ENCODE peak calls at places on chromosomes 4 and X, in six cellular contexts. U is stromal cell of bone marrow; X is astrocyte; M is GM20000; H is glomerular endothelial cell; K is stimulated activated CD4-positive, alpha-beta T cell treated with anti-CD3 and anti-CD28 coated beads, Interleukin-1b, Interleukin-23, amount 100 ng/mL, for 24 hours. A is an unnamed sample.

GRCh38 chr4:79780129-79780528 is 292.9 kb downstream of the ANTXR2 start:
- DNase-seq in U (no peak), X (no peak), M (no peak), H (no peak), K (no peak), A (no peak)

GRCh38 chr4:26325191-26325590 is 4.4 kb downstream of the RBPJ start:
- DNase-seq in U (peak; percentile 38), X (peak; percentile 40), M (peak; percentile 32), H (no peak), K (no peak), A (no peak)

GRCh38 chrX:11791090-11791489 is 33.1 kb downstream of the MSL3 start:
- DNase-seq in U (no peak), X (no peak), M (no peak), H (no peak), K (no peak), A (no peak)

GRCh38 chr4:165502919-165503907 is 124.4 kb downstream of the CPE start:
- DNase-seq in U (peak; percentile 56), X (peak; percentile 52), M (peak; percentile 8), H (no peak), K (no peak), A (no peak)

GRCh38 chrX:56745019-56745418 is 16.0 kb downstream of the NBDY start:
- DNase-seq in U (peak; percentile 63), X (peak; percentile 60), M (no peak), H (no peak), K (no peak), A (peak; percentile 42)

GRCh38 chrX:103918050-103918449 is 44.4 kb upstream of the TMSB15B start:
- DNase-seq in U (peak; percentile 28), X (peak; percentile 52), M (peak; percentile 56), H (no peak), K (no peak), A (no peak)

GRCh38 chr4:91837608-91838029 is 466.1 kb upstream of the GRID2 start:
- DNase-seq in U (peak; percentile 13), X (peak; percentile 74), M (no peak), H (no peak), K (no peak), A (no peak)

GRCh38 chr4:40038972-40039371 is 17.7 kb upstream of the N4BP2 start:
- DNase-seq in U (peak; percentile 18), X (peak; percentile 71), M (no peak), H (no peak), K (no peak), A (no peak)

GRCh38 chrX:16671005-16671404 is 21.0 kb downstream of the S100G start:
- DNase-seq in U (no peak), X (peak; percentile 32), M (no peak), H (no peak), K (no peak), A (no peak)

GRCh38 chr4:110625593-110626292 is 2.9 kb upstream of the PITX2 start:
- DNase-seq in U (no peak), X (no peak), M (no peak), H (no peak), K (no peak), A (no peak)

GRCh38 chr4:66906314-66906713 is 639.0 kb downstream of the CENPC start:
- DNase-seq in U (no peak), X (no peak), M (no peak), H (no peak), K (no peak), A (no peak)

GRCh38 chr4:139658185-139658584 is 7.4 kb upstream of the MGST2 start:
- DNase-seq in U (no peak), X (no peak), M (no peak), H (no peak), K (no peak), A (no peak)

GRCh38 chrX:120022763-120023162 is 54.7 kb downstream of the RHOXF2B start:
- DNase-seq in U (no peak), X (no peak), M (no peak), H (no peak), K (no peak), A (no peak)

GRCh38 chr4:83128235-83128929 is 13.9 kb upstream of the PLAC8 start:
- DNase-seq in U (peak; percentile 74), X (peak; percentile 88), M (no peak), H (no peak), K (no peak), A (peak; percentile 11)